ENCODE peak calls at places on chromosomes 3 and 15, in nine cellular contexts. W is A549, G is tibial artery, Z is foreskin fibroblast, X is endodermal cell, M is transverse colon, H is fibroblast of pulmonary artery, J is BJ, R is HepG2. Y is an unnamed sample.

GRCh38 chr3:197750396-197750831 is 731 bp downstream of the FYTTD1 start:
- DNase-seq in W (peak; percentile 66), H (peak; percentile 72), Z (peak; percentile 66), G (peak; percentile 75), J (no peak), R (no peak), M (peak; percentile 74), X (peak; percentile 88), Y (peak; percentile 72)

GRCh38 chr3:86937306-86937791 is 53.6 kb downstream of the VGLL3 start:
- DNase-seq in R (no peak), J (peak; percentile 95), M (no peak), G (no peak), X (no peak), W (no peak), H (peak; percentile 72), Z (peak; percentile 88), Y (peak; percentile 75)

GRCh38 chr3:137764563-137765309 is 621 bp downstream of the SOX14 start:
- DNase-seq in G (no peak), R (no peak), W (no peak), H (no peak), J (no peak), M (no peak), X (peak; percentile 79), Z (no peak), Y (no peak)

GRCh38 chr3:126197854-126198584 is 17.6 kb upstream of the ALDH1L1 start:
- DNase-seq in R (peak; percentile 62), G (peak; percentile 85), Z (peak; percentile 48), W (peak; percentile 63), M (peak; percentile 63), H (peak; percentile 75), J (no peak), X (peak; percentile 90), Y (peak; percentile 56)

GRCh38 chr3:46668591-46668990 is 24.9 kb downstream of the ALS2CL start:
- DNase-seq in H (no peak), G (peak; percentile 9), X (peak; percentile 28), W (no peak), J (no peak), M (peak; percentile 5), Z (no peak), R (no peak), Y (no peak)

GRCh38 chr15:98896802-98897732 is 110.5 kb downstream of the PGPEP1L start:
- DNase-seq in M (no peak), J (peak; percentile 100), G (no peak), R (peak; percentile 85), W (peak; percentile 99), Z (peak; percentile 96), H (peak; percentile 99), X (no peak), Y (peak; percentile 99)

GRCh38 chr3:179760944-179761343 is 108.1 kb downstream of the USP13 start:
- DNase-seq in W (peak; percentile 6), R (peak; percentile 24), Z (peak; percentile 45), G (no peak), J (no peak), X (no peak), M (no peak), H (peak; percentile 78), Y (peak; percentile 78)

GRCh38 chr3:20528180-20528579 is 342.2 kb upstream of the SGO1 start:
- DNase-seq in W (no peak), J (peak; percentile 52), Z (no peak), R (no peak), X (no peak), G (no peak), M (no peak), H (no peak), Y (no peak)

GRCh38 chr3:190265795-190266194 is 56.5 kb downstream of the CLDN1 start:
- DNase-seq in M (peak; percentile 50), X (no peak), G (no peak), Z (peak; percentile 12), J (peak; percentile 19), W (no peak), R (no peak), H (peak; percentile 72), Y (peak; percentile 63)

GRCh38 chr3:170386468-170386867 is 29.0 kb downstream of the SKIL start:
- DNase-seq in Z (no peak), J (no peak), M (no peak), X (no peak), W (no peak), R (no peak), G (no peak), H (no peak), Y (no peak)

GRCh38 chr15:29377141-29377540 is 107.5 kb upstream of the NSMCE3 start:
- DNase-seq in X (no peak), G (no peak), J (no peak), W (no peak), M (no peak), R (no peak), H (no peak), Z (no peak), Y (no peak)

GRCh38 chr3:119297169-119297568 is 3.0 kb downstream of the ARHGAP31 start:
- DNase-seq in R (no peak), M (no peak), G (no peak), X (no peak), W (no peak), J (no peak), Z (peak; percentile 70), H (peak; percentile 67), Y (peak; percentile 55)

GRCh38 chr15:60351066-60351465 is 46.7 kb downstream of the ANXA2 start:
- DNase-seq in G (no peak), R (no peak), J (no peak), X (no peak), H (no peak), M (no peak), W (no peak), Z (no peak), Y (no peak)

GRCh38 chr3:122774564-122774963 is 19.1 kb downstream of the HSPBAP1 start:
- DNase-seq in R (no peak), H (peak; percentile 24), X (no peak), J (no peak), M (no peak), G (no peak), W (no peak), Z (peak; percentile 52), Y (no peak)

GRCh38 chr3:128340198-128340903 is 126.3 kb downstream of the DNAJB8 start:
- DNase-seq in R (no peak), Z (no peak), X (no peak), H (no peak), G (no peak), W (no peak), M (no peak), J (no peak), Y (no peak)

GRCh38 chr3:128339491-128340012 is 127.1 kb downstream of the DNAJB8 start:
- DNase-seq in G (no peak), H (no peak), R (no peak), W (no peak), J (no peak), M (no peak), Z (no peak), X (no peak), Y (no peak)

GRCh38 chr3:128336337-128337156 is 130.1 kb downstream of the DNAJB8 start:
- DNase-seq in W (no peak), Z (no peak), G (no peak), M (no peak), H (no peak), R (no peak), J (no peak), X (no peak), Y (no peak)

GRCh38 chr3:128337305-128337704 is 129.4 kb downstream of the DNAJB8 start:
- DNase-seq in X (no peak), M (no peak), J (no peak), H (no peak), W (no peak), G (no peak), R (no peak), Z (no peak), Y (no peak)

DNA sequence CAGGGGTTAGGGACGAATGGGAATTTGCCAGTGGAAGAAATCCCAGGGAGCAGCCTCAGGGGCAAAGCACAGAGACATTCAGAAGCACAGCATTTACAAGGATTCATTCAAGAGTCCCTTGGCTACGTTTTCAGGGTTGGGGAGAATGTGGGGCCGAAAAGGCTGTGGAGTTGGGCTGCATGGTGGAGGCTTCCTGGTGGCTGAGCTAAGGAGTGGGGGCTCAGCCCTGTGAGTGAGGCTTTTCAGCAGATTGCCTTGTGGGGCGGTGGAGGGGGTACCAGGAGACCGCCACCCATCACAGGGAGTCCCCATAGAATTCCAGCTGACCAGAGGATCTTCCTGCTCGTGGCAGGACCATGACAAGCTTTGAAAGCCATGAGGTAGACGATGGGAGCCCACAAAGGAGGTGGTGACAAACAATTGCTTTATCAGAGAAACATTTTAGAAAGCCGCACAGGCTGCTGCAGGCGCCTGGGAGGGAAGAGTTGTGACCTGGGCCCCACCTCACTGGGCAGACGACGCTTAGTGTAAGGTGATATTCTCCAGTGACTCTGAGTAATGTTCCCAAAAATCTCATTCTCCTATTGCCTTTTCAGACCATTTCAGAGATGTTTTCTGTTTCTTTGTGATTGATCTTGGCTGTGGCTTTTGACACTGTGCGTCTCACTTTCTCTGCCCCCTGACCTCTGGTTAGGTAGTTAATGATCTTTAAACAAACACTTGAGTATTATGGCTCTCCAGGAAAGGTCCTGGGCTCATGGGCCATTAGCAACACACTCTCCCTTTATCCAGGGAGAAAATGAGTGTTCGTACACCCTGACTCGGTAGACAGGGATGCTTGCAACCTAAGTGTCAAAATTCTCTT is 127.9 kb downstream of the DNAJB8 start:
- DNase-seq in H (no peak), J (no peak), W (no peak), X (no peak), G (no peak), M (no peak), Z (no peak), R (no peak), Y (no peak)
- H3K4me3 ChIP-seq in H (no peak overlapping the region), J (no peak overlapping the region), W (no peak overlapping the region), X (no peak overlapping the region), G (no peak overlapping the region), M (no peak overlapping the region), Z (no peak overlapping the region), R (no peak overlapping the region), Y (no peak overlapping the region)

GRCh38 chr3:39315420-39315819 is 14.1 kb upstream of the CCR8 start:
- DNase-seq in X (no peak), Z (no peak), M (no peak), R (no peak), H (no peak), J (no peak), W (no peak), G (no peak), Y (no peak)
- TF ChIP-seq CTCF in X (no peak), Z (no peak), M (no peak), R (no peak), H (no peak), J (no peak), W (no peak), G (no peak), Y (no peak)

GRCh38 chr3:155872904-155873646 is 2.6 kb downstream of the GMPS start:
- DNase-seq in G (no peak), J (no peak), H (no peak), R (no peak), M (no peak), X (no peak), Z (no peak), W (no peak), Y (no peak)
- H3K4me3 ChIP-seq in G (no peak overlapping the region), J (no peak overlapping the region), H (peak overlapping the region; percentile 86), R (peak overlapping the region; percentile 98), M (no peak overlapping the region), X (peak overlapping the region; percentile 89), Z (peak overlapping the region; percentile 79), W (no peak overlapping the region), Y (no peak overlapping the region)

DNA sequence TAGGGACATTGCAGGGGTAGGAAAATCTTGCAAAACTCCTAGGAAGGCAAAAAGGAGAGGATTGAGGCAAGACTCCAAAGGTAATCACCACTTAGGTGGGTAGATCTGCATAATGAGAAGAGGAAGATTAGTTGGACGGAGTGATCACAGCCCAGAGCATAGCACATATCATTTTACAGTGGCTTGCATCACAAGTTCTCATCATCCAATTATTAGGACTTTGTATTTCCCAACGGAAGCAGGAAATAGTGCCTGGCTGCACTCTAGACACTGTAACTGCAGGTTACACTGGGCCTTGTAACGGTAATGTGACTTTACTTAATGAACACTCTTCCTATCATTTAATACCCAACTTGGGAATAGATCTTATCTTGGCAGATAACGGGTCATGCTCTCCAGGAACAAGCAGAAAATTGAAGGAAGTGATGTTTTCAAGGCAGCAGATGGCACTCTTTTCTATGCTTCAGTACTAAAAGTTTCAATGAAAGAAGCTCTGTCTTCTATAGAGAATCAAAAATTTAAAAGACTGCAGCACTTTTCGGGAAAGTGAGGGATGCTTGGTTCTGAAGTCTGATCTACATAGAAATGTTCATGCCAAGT is 101.9 kb upstream of the KCNMB2 start:
- DNase-seq in Z (no peak), R (no peak), G (no peak), X (no peak), W (no peak), H (peak; percentile 19), J (no peak), M (no peak), Y (peak; percentile 22)
- TF ChIP-seq CTCF in Z (peak; percentile 27), R (no peak), G (no peak), X (peak; percentile 62), W (no peak), H (peak; percentile 10), J (peak; percentile 27), M (no peak), Y (peak; percentile 22)